ENCODE peak calls at places on chromosome 13, in eight cellular contexts. One of them, this sample, is unnamed.

GRCh38 chr13:113660066-113660465 is 2.1 kb upstream of the ATP4B start:
- DNase-seq in CD4-positive, alpha-beta memory T cell: no peak
- DNase-seq in NCI-H524 treated with DMSO at 0.1 percent for 48 hours: no peak
- DNase-seq in stimulated activated CD8-positive, alpha-beta memory T cell treated with anti-CD3 and anti-CD28 coated beads, Interleukin-4, amount 100 ng/mL, for 24 hours: no peak
- DNase-seq in D341Med: no peak
- DNase-seq in esophagus squamous epithelium: no peak
- DNase-seq in ureter: no peak
- DNase-seq in NCI-H1105 treated with DMSO at 0.1 percent for 48 hours: no peak
- DNase-seq in this sample: no peak

GRCh38 chr13:51714663-51715168 is 89.2 kb downstream of the DHRS12 start:
- DNase-seq in CD4-positive, alpha-beta memory T cell: no peak
- DNase-seq in NCI-H524 treated with DMSO at 0.1 percent for 48 hours: no peak
- DNase-seq in stimulated activated CD8-positive, alpha-beta memory T cell treated with anti-CD3 and anti-CD28 coated beads, Interleukin-4, amount 100 ng/mL, for 24 hours: no peak
- DNase-seq in D341Med: no peak
- DNase-seq in esophagus squamous epithelium: no peak
- DNase-seq in ureter: no peak
- DNase-seq in NCI-H1105 treated with DMSO at 0.1 percent for 48 hours: no peak
- DNase-seq in this sample: no peak

GRCh38 chr13:67048793-67049150 is 181.4 kb downstream of the PCDH9 start:
- DNase-seq in CD4-positive, alpha-beta memory T cell: no peak
- DNase-seq in NCI-H524 treated with DMSO at 0.1 percent for 48 hours: no peak
- DNase-seq in stimulated activated CD8-positive, alpha-beta memory T cell treated with anti-CD3 and anti-CD28 coated beads, Interleukin-4, amount 100 ng/mL, for 24 hours: no peak
- DNase-seq in D341Med: no peak
- DNase-seq in esophagus squamous epithelium: no peak
- DNase-seq in ureter: no peak
- DNase-seq in NCI-H1105 treated with DMSO at 0.1 percent for 48 hours: no peak
- DNase-seq in this sample: no peak

GRCh38 chr13:94009696-94010095 is 469.8 kb downstream of the DCT start:
- DNase-seq in CD4-positive, alpha-beta memory T cell: no peak
- DNase-seq in NCI-H524 treated with DMSO at 0.1 percent for 48 hours: no peak
- DNase-seq in stimulated activated CD8-positive, alpha-beta memory T cell treated with anti-CD3 and anti-CD28 coated beads, Interleukin-4, amount 100 ng/mL, for 24 hours: no peak
- DNase-seq in D341Med: no peak
- DNase-seq in esophagus squamous epithelium: no peak
- DNase-seq in ureter: no peak
- DNase-seq in NCI-H1105 treated with DMSO at 0.1 percent for 48 hours: no peak
- DNase-seq in this sample: no peak

GRCh38 chr13:30362869-30363268 is 55.5 kb upstream of the KATNAL1 start:
- DNase-seq in CD4-positive, alpha-beta memory T cell: no peak
- DNase-seq in NCI-H524 treated with DMSO at 0.1 percent for 48 hours: no peak
- DNase-seq in stimulated activated CD8-positive, alpha-beta memory T cell treated with anti-CD3 and anti-CD28 coated beads, Interleukin-4, amount 100 ng/mL, for 24 hours: no peak
- DNase-seq in D341Med: no peak
- DNase-seq in esophagus squamous epithelium: no peak
- DNase-seq in ureter: no peak
- DNase-seq in NCI-H1105 treated with DMSO at 0.1 percent for 48 hours: no peak
- DNase-seq in this sample: no peak

GRCh38 chr13:61670384-61671161 is 254.9 kb upstream of the PCDH20 start:
- DNase-seq in CD4-positive, alpha-beta memory T cell: no peak
- DNase-seq in NCI-H524 treated with DMSO at 0.1 percent for 48 hours: no peak
- DNase-seq in stimulated activated CD8-positive, alpha-beta memory T cell treated with anti-CD3 and anti-CD28 coated beads, Interleukin-4, amount 100 ng/mL, for 24 hours: no peak
- DNase-seq in D341Med: no peak
- DNase-seq in esophagus squamous epithelium: no peak
- DNase-seq in ureter: no peak
- DNase-seq in NCI-H1105 treated with DMSO at 0.1 percent for 48 hours: peak
- DNase-seq in this sample: no peak

GRCh38 chr13:109874921-109875454 is 88.6 kb upstream of the IRS2 start:
- DNase-seq in CD4-positive, alpha-beta memory T cell: no peak
- DNase-seq in NCI-H524 treated with DMSO at 0.1 percent for 48 hours: no peak
- DNase-seq in stimulated activated CD8-positive, alpha-beta memory T cell treated with anti-CD3 and anti-CD28 coated beads, Interleukin-4, amount 100 ng/mL, for 24 hours: no peak
- DNase-seq in D341Med: no peak
- DNase-seq in esophagus squamous epithelium: no peak
- DNase-seq in ureter: no peak
- DNase-seq in NCI-H1105 treated with DMSO at 0.1 percent for 48 hours: no peak
- DNase-seq in this sample: no peak

GRCh38 chr13:50592412-50593145 is 250.9 kb downstream of the DLEU7 start:
- DNase-seq in CD4-positive, alpha-beta memory T cell: no peak
- DNase-seq in NCI-H524 treated with DMSO at 0.1 percent for 48 hours: no peak
- DNase-seq in stimulated activated CD8-positive, alpha-beta memory T cell treated with anti-CD3 and anti-CD28 coated beads, Interleukin-4, amount 100 ng/mL, for 24 hours: no peak
- DNase-seq in D341Med: no peak
- DNase-seq in esophagus squamous epithelium: no peak
- DNase-seq in ureter: no peak
- DNase-seq in NCI-H1105 treated with DMSO at 0.1 percent for 48 hours: no peak
- DNase-seq in this sample: no peak

GRCh38 chr13:44758595-44759221 is 182.6 kb upstream of the TSC22D1 start:
- DNase-seq in CD4-positive, alpha-beta memory T cell: no peak
- DNase-seq in NCI-H524 treated with DMSO at 0.1 percent for 48 hours: no peak
- DNase-seq in stimulated activated CD8-positive, alpha-beta memory T cell treated with anti-CD3 and anti-CD28 coated beads, Interleukin-4, amount 100 ng/mL, for 24 hours: no peak
- DNase-seq in D341Med: no peak
- DNase-seq in esophagus squamous epithelium: no peak
- DNase-seq in ureter: no peak
- DNase-seq in NCI-H1105 treated with DMSO at 0.1 percent for 48 hours: peak
- DNase-seq in this sample: peak